ENCODE peak calls at places on chromosome 7, in ten cellular contexts. F, D, V, N, J, E, Y, H, T and K are unnamed samples.

GRCh38 chr7:23430902-23431259 is 39.4 kb downstream of the IGF2BP3 start:
- DNase-seq in Y (no peak), H (no peak), J (no peak), V (no peak), F (no peak), T (no peak), N (no peak), D (no peak), E (no peak), K (no peak)

GRCh38 chr7:5613607-5614006 is 167.9 kb downstream of the RNF216 start:
- DNase-seq in N (no peak), J (no peak), D (no peak), E (no peak), V (peak; percentile 38), F (no peak), Y (no peak), T (no peak), H (no peak), K (no peak)

GRCh38 chr7:17130281-17131059 is 168.0 kb upstream of the AHR start:
- DNase-seq in T (no peak), D (peak; percentile 77), E (peak; percentile 82), H (no peak), V (no peak), F (peak; percentile 77), N (no peak), Y (no peak), J (peak; percentile 39), K (peak; percentile 59)

GRCh38 chr7:102169651-102170416 is 116.8 kb upstream of the SH2B2 start:
- DNase-seq in V (no peak), Y (no peak), N (no peak), E (no peak), T (no peak), J (no peak), F (no peak), H (no peak), D (no peak), K (no peak)

GRCh38 chr7:142345817-142346216 is 88.0 kb upstream of the PRSS58 start:
- DNase-seq in Y (no peak), E (no peak), N (no peak), T (no peak), V (no peak), H (no peak), F (no peak), J (no peak), D (no peak), K (no peak)

GRCh38 chr7:101553771-101554445 is 75.2 kb downstream of the MYL10 start:
- DNase-seq in J (no peak), E (no peak), Y (no peak), D (no peak), N (no peak), H (no peak), F (peak; percentile 6), T (no peak), V (peak; percentile 33), K (no peak)

GRCh38 chr7:139913555-139914135 is 84.6 kb downstream of the TBXAS1 start:
- DNase-seq in E (no peak), T (no peak), Y (no peak), J (no peak), N (no peak), H (no peak), F (no peak), D (no peak), V (no peak), K (no peak)

GRCh38 chr7:141685285-141686035 is 16.5 kb downstream of the DENND11 start:
- DNase-seq in Y (no peak), J (no peak), T (no peak), N (no peak), F (no peak), D (no peak), H (no peak), V (no peak), E (no peak), K (no peak)

GRCh38 chr7:128422856-128423255 is 13.1 kb upstream of the IMPDH1 start:
- DNase-seq in V (no peak), F (no peak), T (no peak), H (no peak), Y (no peak), N (no peak), D (no peak), E (no peak), J (no peak), K (no peak)

GRCh38 chr7:82164813-82165212 is 278.8 kb downstream of the CACNA2D1 start:
- DNase-seq in N (peak; percentile 38), D (peak; percentile 80), E (peak; percentile 27), T (no peak), Y (no peak), V (peak; percentile 21), H (no peak), J (peak; percentile 57), F (peak; percentile 74), K (no peak)

GRCh38 chr7:138008588-138009349 is 6.9 kb upstream of the CREB3L2 start:
- DNase-seq in N (peak; percentile 55), E (peak; percentile 46), F (peak; percentile 58), V (peak; percentile 63), D (peak; percentile 61), H (peak; percentile 77), Y (peak; percentile 61), T (no peak), J (peak; percentile 75), K (peak; percentile 78)

GRCh38 chr7:37908221-37908788 is 8.3 kb downstream of the SFRP4 start:
- DNase-seq in V (no peak), F (peak; percentile 51), Y (no peak), J (no peak), T (no peak), N (no peak), E (no peak), D (peak; percentile 68), H (no peak), K (no peak)

GRCh38 chr7:49638166-49638565 is 135.3 kb upstream of the VWC2 start:
- DNase-seq in H (peak; percentile 16), V (no peak), F (no peak), D (no peak), Y (no peak), E (no peak), T (no peak), J (no peak), N (no peak), K (no peak)

GRCh38 chr7:148472406-148472805 is 118.2 kb upstream of the C7orf33 start:
- DNase-seq in Y (no peak), D (no peak), V (no peak), H (no peak), F (no peak), J (no peak), T (no peak), E (peak; percentile 54), N (no peak), K (peak; percentile 71)

GRCh38 chr7:30091431-30092386 is 43.1 kb upstream of the MTURN start:
- DNase-seq in V (no peak), J (peak; percentile 88), N (no peak), E (peak; percentile 82), F (peak; percentile 81), H (no peak), T (no peak), D (peak; percentile 85), Y (no peak), K (peak; percentile 61)

GRCh38 chr7:44735403-44736165 is 13.1 kb upstream of the ZMIZ2 start:
- DNase-seq in N (no peak), H (no peak), Y (peak; percentile 23), E (peak; percentile 98), V (no peak), J (peak; percentile 99), F (peak; percentile 62), D (peak; percentile 68), T (no peak), K (peak; percentile 95)